ENCODE peak calls at places on chromosomes 11 and 22, in eight cellular contexts. B is transverse colon, V is testis, I is A549, U is spleen, M is heart left ventricle, K is right lobe of liver, D is ovary. Z is an unnamed sample. For H3K4me1, the result is how much of the 10 kb centered on the place peaks cover.

GRCh38 chr11:69317401-69318092 is 23.6 kb downstream of the MYEOV start:
- DNase-seq in U (peak), D (no peak), K (no peak), I (no peak), V (no peak), B (no peak), M (no peak), Z (no peak)

GRCh38 chr22:36323182-36323854 is 64.4 kb downstream of the MYH9 start:
- DNase-seq in M (peak), V (peak), K (no peak), B (peak), D (no peak), U (no peak), I (no peak), Z (peak)

GRCh38 chr11:132623496-132623895 is 908.8 kb downstream of the OPCML start:
- DNase-seq in V (no peak), I (no peak), U (no peak), D (no peak), B (no peak), M (no peak), K (no peak), Z (no peak)

GRCh38 chr11:18727499-18728236 is 1.7 kb upstream of the IGSF22 start:
- DNase-seq in V (peak), I (peak), M (no peak), D (peak), U (no peak), K (no peak), B (peak), Z (no peak)

GRCh38 chr11:64743591-64744543 is at the start of gene RASGRP2:
- DNase-seq in U (peak), I (peak), D (peak), M (peak), B (peak), K (peak), V (peak), Z (peak)

GRCh38 chr11:127338380-127339259 is 338.1 kb upstream of the KIRREL3 start:
- DNase-seq in V (no peak), M (no peak), K (no peak), U (no peak), I (no peak), D (no peak), B (no peak), Z (no peak)

GRCh38 chr22:47285981-47286380 is 523.5 kb downstream of the TBC1D22A start:
- DNase-seq in M (no peak), D (no peak), V (no peak), K (no peak), B (no peak), U (no peak), I (no peak), Z (no peak)

GRCh38 chr11:73838443-73839122 is 38.1 kb downstream of the COA4 start:
- DNase-seq in I (no peak), K (no peak), U (no peak), M (no peak), V (no peak), D (no peak), B (no peak), Z (no peak)

GRCh38 chr11:102560555-102561011 is 30.0 kb upstream of the MMP7 start:
- DNase-seq in V (peak), B (peak), D (peak), I (no peak), M (no peak), K (no peak), U (no peak), Z (no peak)

GRCh38 chr22:36027960-36028645 is 521 bp downstream of the RBFOX2 start:
- DNase-seq in V (peak), B (peak), I (peak), U (peak), K (peak), D (no peak), M (peak), Z (no peak)

GRCh38 chr11:111829185-111829968 is 42.0 kb downstream of the ALG9 start:
- DNase-seq in I (no peak), U (no peak), V (no peak), D (no peak), B (no peak), M (no peak), K (no peak), Z (no peak)

GRCh38 chr11:23932485-23932898 is 564.4 kb upstream of the LUZP2 start:
- DNase-seq in D (no peak), B (no peak), K (no peak), I (no peak), V (no peak), U (no peak), M (no peak), Z (no peak)

GRCh38 chr11:111001986-111002616 is 243.4 kb upstream of the POU2AF2 start:
- DNase-seq in M (no peak), K (no peak), D (no peak), V (no peak), B (no peak), U (no peak), I (no peak), Z (no peak)

GRCh38 chr11:2531277-2531986 is 86.6 kb downstream of the KCNQ1 start:
- DNase-seq in I (peak), V (peak), K (peak), M (peak), B (peak), D (peak), U (peak), Z (peak)

GRCh38 chr11:60515144-60515855 is at the start of gene MS4A13:
- DNase-seq in M (peak), U (no peak), D (no peak), K (no peak), B (no peak), I (no peak), V (peak), Z (no peak)

GRCh38 chr22:35961480-35961902 is 67.1 kb downstream of the RBFOX2 start:
- DNase-seq in V (peak), D (peak), M (no peak), I (peak), K (no peak), U (no peak), B (no peak), Z (no peak)

GRCh38 chr11:280762-281485 is 2.7 kb downstream of the NLRP6 start:
- DNase-seq in B (no peak), D (no peak), M (peak), I (no peak), K (peak), U (peak), V (peak), Z (no peak)

GRCh38 chr22:45896153-45896951 is 80.6 kb downstream of the WNT7B start:
- DNase-seq in V (no peak), K (no peak), U (no peak), I (no peak), B (no peak), D (no peak), M (no peak), Z (no peak)

GRCh38 chr22:45709866-45710265 is 38.2 kb downstream of the ATXN10 start:
- DNase-seq in I (no peak), D (no peak), M (no peak), V (no peak), K (no peak), U (no peak), B (no peak), Z (no peak)

GRCh38 chr11:123454060-123454651 is 24.1 kb downstream of the GRAMD1B start:
- DNase-seq in M (no peak), B (peak), U (no peak), I (peak), V (no peak), K (no peak), D (no peak), Z (no peak)

GRCh38 chr11:115297330-115297729 is 206.9 kb downstream of the CADM1 start:
- DNase-seq in V (no peak), I (no peak), M (no peak), B (no peak), K (no peak), U (no peak), D (no peak), Z (no peak)

GRCh38 chr11:129530154-129530895 is 154.7 kb downstream of the BARX2 start:
- DNase-seq in D (no peak), I (no peak), V (peak), K (no peak), U (no peak), B (no peak), M (no peak), Z (no peak)

GRCh38 chr11:100994966-100995365 is 134.6 kb downstream of the PGR start:
- DNase-seq in V (no peak), U (no peak), I (no peak), M (no peak), B (no peak), K (no peak), D (no peak), Z (no peak)

GRCh38 chr11:975824-976223 is 50.2 kb downstream of the AP2A2 start:
- DNase-seq in K (no peak), V (no peak), B (no peak), M (no peak), U (peak), D (no peak), I (peak), Z (no peak)

GRCh38 chr11:24683578-24683977 is 186.7 kb downstream of the LUZP2 start:
- DNase-seq in M (no peak), U (no peak), I (no peak), K (no peak), B (no peak), D (no peak), V (no peak), Z (no peak)

GRCh38 chr11:116547571-116547970 is 225.2 kb downstream of the BUD13 start:
- DNase-seq in U (no peak), I (no peak), B (no peak), V (no peak), K (no peak), M (no peak), D (no peak), Z (no peak)

GRCh38 chr11:111910637-111911562 is 670 bp downstream of the CRYAB start:
- DNase-seq in V (no peak), I (no peak), M (no peak), D (no peak), K (no peak), B (no peak), U (no peak), Z (no peak)

GRCh38 chr11:46160100-46160499 is 38.8 kb upstream of the PHF21A start:
- DNase-seq in B (no peak), V (no peak), K (no peak), U (peak), D (no peak), I (no peak), M (no peak), Z (peak)

GRCh38 chr11:83456075-83456474 is 169.9 kb upstream of the CCDC90B start:
- DNase-seq in K (no peak), V (peak), B (no peak), M (no peak), D (no peak), U (no peak), I (no peak), Z (no peak)

GRCh38 chr11:13314676-13315394 is 37.2 kb downstream of the BMAL1 start:
- DNase-seq in V (no peak), I (no peak), U (no peak), D (no peak), K (no peak), B (no peak), M (no peak), Z (no peak)

GRCh38 chr11:128627666-128628342 is 40.4 kb upstream of the ETS1 start:
- DNase-seq in M (no peak), B (no peak), K (no peak), V (no peak), U (no peak), D (no peak), I (no peak), Z (no peak)

GRCh38 chr11:63813563-63814382 is 517 bp downstream of the SPINDOC start:
- DNase-seq in B (peak), I (peak), V (peak), D (peak), K (no peak), U (peak), M (peak), Z (peak)

GRCh38 chr22:49768077-49768476 is 59.6 kb downstream of the BRD1 start:
- DNase-seq in V (no peak), U (peak), K (peak), B (peak), I (no peak), M (peak), D (no peak), Z (no peak)

GRCh38 chr11:69821511-69822040 is 2.4 kb upstream of the FGF3 start:
- DNase-seq in V (no peak), D (no peak), M (peak), B (no peak), I (no peak), U (no peak), K (no peak), Z (no peak)

GRCh38 chr11:120241277-120241676 is 1.3 kb downstream of the POU2F3 start:
- DNase-seq in K (no peak), D (no peak), V (no peak), M (no peak), I (no peak), B (no peak), U (peak), Z (no peak)

DNA sequence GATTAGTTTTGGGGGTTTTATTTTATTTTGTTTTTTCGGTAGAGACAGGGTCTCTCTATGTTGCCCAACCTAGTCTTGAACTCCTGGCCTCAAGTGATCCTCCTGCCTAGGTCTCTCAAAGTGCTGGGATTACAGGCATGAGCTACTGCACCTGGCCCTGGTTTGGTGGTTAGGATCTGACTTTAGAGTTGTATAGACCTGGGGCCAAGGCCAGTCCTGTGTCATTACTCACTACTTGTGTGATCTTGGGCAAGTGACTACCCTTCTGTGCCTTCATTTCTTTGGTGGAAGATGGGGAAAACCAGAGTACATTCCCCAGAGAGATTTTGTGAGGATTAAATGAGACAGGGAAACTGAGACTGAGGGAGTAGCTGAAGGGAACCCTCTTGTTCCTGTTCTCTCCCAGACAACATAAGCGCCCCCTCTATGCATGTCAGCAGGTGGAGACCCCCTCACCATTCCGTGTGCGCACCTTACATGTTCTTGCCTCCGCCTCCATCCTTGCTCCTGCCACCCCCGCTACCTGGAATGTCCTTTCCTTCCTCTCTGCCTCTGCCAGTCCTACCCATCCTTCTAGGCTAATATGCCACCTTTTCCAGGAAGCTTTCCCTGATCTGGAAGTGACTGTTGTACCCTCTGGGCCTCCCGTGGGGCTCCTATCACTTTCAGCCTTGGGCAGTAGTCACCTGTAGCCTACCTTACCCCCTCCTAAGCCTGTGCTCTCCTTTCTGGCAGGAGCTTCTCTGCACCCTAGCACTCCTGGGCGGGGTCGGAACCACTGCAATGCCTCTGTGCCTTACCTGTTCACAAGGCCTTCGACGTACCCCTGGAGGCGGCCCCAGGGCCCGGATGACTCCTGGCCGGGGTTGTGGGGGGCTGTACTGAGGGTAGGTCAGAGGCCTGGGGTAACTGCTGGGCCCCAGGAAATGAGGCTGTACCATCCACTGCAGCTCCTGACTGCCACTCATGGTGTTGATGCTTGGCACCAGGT is 3.9 kb downstream of the FOSL1 start:
- DNase-seq in B (no peak), K (no peak), M (peak), V (no peak), I (no peak), D (no peak), U (no peak), Z (no peak)
- TF ChIP-seq POLR2A in B (no peak), K (no peak), M (no peak), V (no peak), I (no peak), D (no peak), U (no peak), Z (no peak)

DNA sequence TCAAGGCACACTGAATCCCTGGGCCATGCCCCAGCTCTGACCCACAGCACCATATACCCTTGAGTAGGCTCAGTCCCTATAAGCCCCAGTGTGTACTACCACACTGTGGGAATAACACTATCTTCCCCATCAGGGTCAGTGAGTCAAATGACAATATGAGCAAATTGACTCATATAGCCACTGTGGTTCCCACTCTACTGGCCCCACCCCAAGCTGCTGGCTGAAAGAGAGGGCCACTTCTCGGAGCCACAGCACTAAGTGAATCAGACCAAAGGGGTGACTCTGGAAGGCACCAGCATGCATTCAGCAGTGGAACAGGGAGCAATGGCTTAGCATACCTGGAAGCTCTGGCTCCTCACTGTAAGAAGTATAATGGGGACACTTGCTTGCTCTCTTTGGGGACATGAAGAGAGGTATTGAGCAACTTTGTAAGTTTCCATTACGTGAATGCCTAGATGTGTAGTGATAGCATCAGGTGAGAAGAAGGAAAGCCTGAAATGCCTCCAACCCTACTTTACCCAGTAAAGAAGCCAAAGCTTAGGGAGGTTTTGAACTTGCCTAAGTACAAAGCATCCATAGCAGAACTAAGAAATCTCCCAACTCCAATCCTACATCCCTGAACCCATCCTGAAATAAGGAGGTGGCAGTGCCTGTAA is 13.5 kb downstream of the CD59 start:
- DNase-seq in I (no peak), B (no peak), U (no peak), D (no peak), K (no peak), M (no peak), V (no peak), Z (no peak)
- H3K4me1 ChIP-seq in I (half or more), B (under half), U (under half), D (under half), K (under half), M (half or more), V (under half), Z (under half)

GRCh38 chr11:119106564-119107537 is at the start of gene C2CD2L:
- DNase-seq in K (peak), D (peak), B (peak), V (peak), M (peak), I (peak), U (peak), Z (peak)
- TF ChIP-seq POLR2A in K (peak), D (peak), B (peak), V (no peak), M (no peak), I (peak), U (peak), Z (no peak)

GRCh38 chr22:21937821-21938070 is 14.9 kb downstream of the PPM1F start:
- DNase-seq in B (no peak), V (no peak), I (no peak), D (no peak), U (no peak), K (no peak), M (peak), Z (no peak)

GRCh38 chr22:21940521-21940920 is 12.1 kb downstream of the PPM1F start:
- DNase-seq in D (no peak), U (no peak), V (no peak), I (no peak), M (no peak), B (no peak), K (no peak), Z (no peak)

GRCh38 chr22:21938906-21939305 is 13.7 kb downstream of the PPM1F start:
- DNase-seq in K (peak), I (no peak), V (no peak), D (no peak), B (no peak), M (no peak), U (peak), Z (no peak)

GRCh38 chr22:21938071-21938822 is 14.4 kb downstream of the PPM1F start:
- DNase-seq in D (peak), M (peak), I (peak), V (peak), K (peak), B (peak), U (peak), Z (peak)

DNA sequence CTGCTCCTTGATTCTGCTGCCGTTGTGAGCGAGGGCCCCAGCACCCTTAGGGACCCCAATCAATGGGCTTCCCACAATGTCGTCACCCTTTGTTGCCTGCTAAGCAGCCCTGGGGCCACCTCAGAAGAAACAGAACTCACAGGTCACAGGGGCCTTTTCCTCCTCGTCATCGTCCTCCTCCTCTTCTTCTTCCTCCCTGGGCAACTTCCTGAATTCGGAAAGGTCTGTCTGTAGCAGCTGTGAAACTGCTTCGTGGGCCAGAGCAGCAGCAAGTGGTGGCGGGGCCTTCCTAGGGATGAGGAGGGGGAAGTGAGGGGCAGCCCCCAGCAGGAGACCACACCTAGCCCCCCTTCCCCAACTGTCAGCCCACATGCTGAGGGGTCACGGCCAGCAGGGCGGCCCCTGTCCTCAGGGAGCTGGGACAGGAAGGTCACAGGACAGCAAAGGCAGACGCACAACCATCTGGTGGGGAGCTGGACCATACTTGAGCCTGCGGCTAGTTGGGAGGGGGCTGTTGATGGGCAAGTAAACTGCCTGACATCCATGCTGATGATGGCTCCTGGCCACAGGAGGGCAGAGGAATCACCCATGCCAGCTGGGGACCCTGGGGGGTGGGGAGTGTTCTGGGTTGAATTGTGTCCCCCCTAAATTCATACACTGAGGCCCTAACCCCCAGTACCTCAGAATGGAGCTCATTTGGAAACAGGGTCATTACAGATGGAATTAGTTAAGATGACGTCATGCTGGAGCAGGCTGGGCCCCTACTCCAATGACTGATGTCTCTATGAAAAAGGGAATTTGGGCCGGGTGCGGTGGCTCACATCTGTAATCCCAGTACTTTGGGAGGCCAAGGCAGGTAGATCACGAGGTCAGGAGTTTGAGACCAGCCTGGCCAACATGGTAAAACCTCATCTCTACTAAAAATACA is 13.0 kb downstream of the PPM1F start:
- DNase-seq in I (no peak), M (no peak), V (no peak), D (no peak), B (no peak), U (peak), K (no peak), Z (no peak)
- H3K4me1 ChIP-seq in I (under half), M (half or more), V (under half), D (under half), B (under half), U (half or more), K (under half), Z (half or more)

GRCh38 chr11:33735166-33735425 is 1.1 kb downstream of the CD59 start:
- DNase-seq in K (no peak), D (no peak), U (no peak), V (peak), M (no peak), I (no peak), B (no peak), Z (no peak)

GRCh38 chr11:33734441-33735165 is 1.6 kb downstream of the CD59 start:
- DNase-seq in M (no peak), V (peak), K (no peak), U (no peak), D (no peak), I (no peak), B (peak), Z (peak)

GRCh38 chr11:33732176-33732575 is 4.0 kb downstream of the CD59 start:
- DNase-seq in D (no peak), U (no peak), M (no peak), K (no peak), B (no peak), I (no peak), V (no peak), Z (no peak)

GRCh38 chr11:33735426-33736147 is 636 bp downstream of the CD59 start:
- DNase-seq in K (peak), U (peak), V (peak), M (peak), I (no peak), B (peak), D (peak), Z (peak)

GRCh38 chr11:33733978-33734377 is 2.2 kb downstream of the CD59 start:
- DNase-seq in V (no peak), M (no peak), B (no peak), U (no peak), D (no peak), I (no peak), K (no peak), Z (no peak)
- TF ChIP-seq POLR2A in V (no peak), M (no peak), B (no peak), U (no peak), D (no peak), I (no peak), K (no peak), Z (no peak)